ENCODE peak calls at places on chromosomes 4 and X, in eight cellular contexts. E is PC-3; L is upper lobe of right lung; C is left lung; H is neural progenitor cell; S is MM.1S; J is CD8-positive, alpha-beta T cell; Z is tibial nerve. R is an unnamed sample.

GRCh38 chr4:126627255-126627654 is 1005.5 kb upstream of the INTU start:
- DNase-seq in E (peak; percentile 20), L (no peak), C (no peak), H (peak; percentile 34), S (no peak), J (no peak), Z (no peak), R (peak; percentile 48)

GRCh38 chr4:74751247-74751646 is 43.1 kb downstream of the BTC start:
- DNase-seq in E (no peak), L (no peak), C (no peak), H (no peak), S (no peak), J (no peak), Z (no peak), R (no peak)

GRCh38 chr4:24794916-24795665 is at the start of gene SOD3:
- DNase-seq in E (peak; percentile 86), L (peak; percentile 90), C (peak; percentile 86), H (peak; percentile 82), S (no peak), J (no peak), Z (peak; percentile 76), R (no peak)

GRCh38 chrX:7216981-7217587 is 69.1 kb upstream of the PUDP start:
- DNase-seq in E (no peak), L (no peak), C (no peak), H (no peak), S (no peak), J (no peak), Z (no peak), R (no peak)

GRCh38 chr4:13176603-13177190 is 307.4 kb downstream of the RAB28 start:
- DNase-seq in E (no peak), L (no peak), C (no peak), H (no peak), S (no peak), J (no peak), Z (no peak), R (no peak)

GRCh38 chrX:10404435-10404834 is 215.9 kb downstream of the MID1 start:
- DNase-seq in E (no peak), L (no peak), C (no peak), H (no peak), S (no peak), J (no peak), Z (no peak), R (no peak)

GRCh38 chrX:17414839-17415238 is 39.8 kb downstream of the NHS start:
- DNase-seq in E (no peak), L (no peak), C (no peak), H (peak; percentile 16), S (no peak), J (no peak), Z (no peak), R (no peak)

GRCh38 chr4:7419961-7420660 is 14.6 kb downstream of the PSAPL1 start:
- DNase-seq in E (no peak), L (no peak), C (no peak), H (no peak), S (no peak), J (no peak), Z (no peak), R (no peak)

GRCh38 chrX:41491267-41492004 is 44.3 kb downstream of the NYX start:
- DNase-seq in E (peak; percentile 76), L (no peak), C (no peak), H (peak; percentile 71), S (no peak), J (no peak), Z (no peak), R (peak; percentile 51)

GRCh38 chrX:131812847-131813825 is 210.0 kb upstream of the STK26 start:
- DNase-seq in E (peak; percentile 21), L (no peak), C (no peak), H (no peak), S (peak; percentile 97), J (peak; percentile 69), Z (peak; percentile 24), R (no peak)

GRCh38 chr4:99389606-99390005 is 37.1 kb upstream of the ADH1C start:
- DNase-seq in E (no peak), L (no peak), C (no peak), H (no peak), S (no peak), J (no peak), Z (no peak), R (no peak)

GRCh38 chr4:152072001-152072485 is 311.2 kb upstream of the GATB start:
- DNase-seq in E (no peak), L (no peak), C (no peak), H (no peak), S (no peak), J (no peak), Z (no peak), R (no peak)

GRCh38 chrX:118254611-118255010 is 91.3 kb upstream of the WDR44 start:
- DNase-seq in E (peak; percentile 76), L (no peak), C (no peak), H (peak; percentile 60), S (peak; percentile 68), J (no peak), Z (peak; percentile 84), R (peak; percentile 75)

GRCh38 chrX:119870626-119871131 is 854 bp downstream of the RNF113A start:
- DNase-seq in E (peak; percentile 33), L (no peak), C (no peak), H (peak; percentile 37), S (no peak), J (peak; percentile 47), Z (no peak), R (peak; percentile 11)

GRCh38 chr4:53595823-53596222 is 4.5 kb upstream of the LNX1 start:
- DNase-seq in E (no peak), L (no peak), C (no peak), H (no peak), S (no peak), J (no peak), Z (no peak), R (no peak)

GRCh38 chr4:81137446-81137845 is 77.6 kb downstream of the PRKG2 start:
- DNase-seq in E (no peak), L (no peak), C (no peak), H (no peak), S (no peak), J (no peak), Z (no peak), R (no peak)

GRCh38 chr4:11805837-11806236 is 377.1 kb upstream of the HS3ST1 start:
- DNase-seq in E (peak; percentile 37), L (no peak), C (no peak), H (peak; percentile 8), S (peak; percentile 45), J (no peak), Z (no peak), R (peak; percentile 2)

DNA sequence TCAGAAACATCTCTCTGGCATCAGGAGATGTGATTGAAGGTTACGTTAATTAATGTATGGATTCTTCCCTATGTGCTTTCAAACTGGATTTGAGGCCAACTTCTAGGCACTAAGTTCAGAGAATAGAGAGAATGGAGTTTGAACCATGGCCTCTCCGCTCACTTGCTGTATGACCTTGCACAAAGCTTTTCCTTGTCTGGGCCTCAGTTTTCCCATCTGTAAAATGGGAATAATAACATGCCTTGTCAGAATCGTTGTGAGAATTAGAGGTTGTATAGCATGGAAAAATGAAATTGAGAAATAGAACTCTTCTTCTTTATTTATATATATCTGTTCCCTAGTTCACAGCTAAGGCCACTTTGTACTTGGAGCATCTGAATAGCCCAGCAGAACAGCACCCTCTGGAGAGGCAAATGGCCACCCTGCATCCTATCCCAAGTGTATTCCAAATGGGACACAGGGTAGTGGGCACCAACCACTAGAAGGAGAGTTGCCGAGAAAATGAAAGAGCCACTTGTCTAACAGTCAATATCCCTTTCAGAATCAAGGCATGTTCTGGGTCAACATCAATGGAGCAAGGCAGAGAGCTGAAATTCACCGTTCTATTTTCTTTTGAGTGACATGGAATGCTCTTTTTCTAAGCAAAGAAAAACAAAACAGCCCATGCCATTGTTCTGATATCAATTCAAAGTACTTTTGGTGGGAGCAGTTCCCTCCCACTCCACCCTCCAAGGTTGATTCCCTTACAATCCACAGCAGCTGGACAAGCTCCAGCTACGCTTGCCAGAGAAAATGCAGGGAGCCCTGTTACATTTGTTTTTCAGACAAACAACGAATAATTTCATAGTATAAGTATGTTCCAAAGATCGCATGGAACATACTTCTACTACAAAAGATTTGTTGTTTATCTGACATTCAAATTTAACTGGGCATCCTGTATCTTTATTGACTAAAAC is 23.3 kb upstream of the MTM1 start:
- DNase-seq in E (no peak), L (no peak), C (no peak), H (no peak), S (no peak), J (no peak), Z (no peak), R (no peak)
- TF ChIP-seq CTCF in E (no peak), L (no peak), C (no peak), H (no peak), S (no peak), J (no peak), Z (no peak), R (no peak)

GRCh38 chrX:44943007-44943406 is 70.0 kb downstream of the KDM6A start:
- DNase-seq in E (peak; percentile 67), L (no peak), C (no peak), H (no peak), S (no peak), J (no peak), Z (no peak), R (no peak)

GRCh38 chrX:44947995-44948394 is 75.0 kb downstream of the KDM6A start:
- DNase-seq in E (no peak), L (no peak), C (no peak), H (peak; percentile 31), S (no peak), J (no peak), Z (no peak), R (no peak)

GRCh38 chrX:44945736-44946135 is 72.7 kb downstream of the KDM6A start:
- DNase-seq in E (peak; percentile 67), L (no peak), C (no peak), H (no peak), S (no peak), J (no peak), Z (no peak), R (peak; percentile 12)

GRCh38 chrX:44946771-44947170 is 73.8 kb downstream of the KDM6A start:
- DNase-seq in E (peak; percentile 50), L (no peak), C (no peak), H (no peak), S (no peak), J (no peak), Z (no peak), R (peak; percentile 29)

DNA sequence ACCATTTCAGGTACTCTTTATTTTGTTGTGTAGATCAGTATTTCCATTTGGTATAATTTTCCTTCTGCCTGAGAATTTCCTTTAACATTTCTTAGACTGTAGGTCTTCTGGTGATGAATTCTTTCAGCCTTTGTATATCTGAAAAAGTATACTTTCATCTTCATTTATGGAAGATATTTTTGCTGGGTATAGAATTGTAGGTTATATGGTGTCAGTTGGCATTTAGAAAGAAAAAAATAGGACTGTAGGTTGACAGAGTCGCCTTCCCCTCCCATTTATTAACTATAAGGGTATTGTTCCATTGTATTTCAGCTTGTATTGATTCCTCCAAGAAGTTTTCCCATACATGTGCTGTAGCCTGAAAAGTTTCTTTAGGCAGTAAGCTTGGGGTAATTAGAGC is 71.9 kb downstream of the KDM6A start:
- DNase-seq in E (no peak), L (no peak), C (no peak), H (no peak), S (no peak), J (no peak), Z (no peak), R (no peak)
- H3K36me3 ChIP-seq in E (peaks cover 5% of the 10 kb centered on the region), L (no peaks in the 10 kb centered on the region), C (no peaks in the 10 kb centered on the region), H (peaks cover 6% of the 10 kb centered on the region), S (no peaks in the 10 kb centered on the region), J (no peaks in the 10 kb centered on the region), Z (no peaks in the 10 kb centered on the region), R (peaks cover 6% of the 10 kb centered on the region)

GRCh38 chr4:173332021-173332487 is 2.1 kb downstream of the HMGB2 start:
- DNase-seq in E (no peak), L (no peak), C (no peak), H (no peak), S (peak; percentile 23), J (no peak), Z (no peak), R (no peak)
- H3K4me3 ChIP-seq in E (peak overlapping the region; percentile 91), L (peak overlapping the region; percentile 82), C (no peak overlapping the region), H (peak overlapping the region; percentile 99), S (peak overlapping the region; percentile 99), J (no peak overlapping the region), Z (peak overlapping the region; percentile 94), R (peak overlapping the region; percentile 93)

GRCh38 chr4:183253451-183253850 is 66.6 kb downstream of the CLDN22 start:
- DNase-seq in E (no peak), L (no peak), C (no peak), H (no peak), S (no peak), J (no peak), Z (no peak), R (no peak)
- TF ChIP-seq CTCF in E (no peak), L (no peak), C (no peak), H (no peak), S (no peak), J (no peak), Z (no peak), R (no peak)

R was measured in A673.